ENCODE peak calls at places on chromosomes 5 and 9, in five cellular contexts. V is neuronal stem cell, Y is H9, P is mesenchymal stem cell, S is H1. B is an unnamed sample.

GRCh38 chr5:35811108-35811741 is 45.5 kb upstream of the IL7R start:
- DNase-seq in V (no peak), Y (no peak), P (peak; percentile 54), S (no peak), B (peak; percentile 50)

GRCh38 chr5:109479260-109479860 is 69.6 kb upstream of the PJA2 start:
- DNase-seq in V (no peak), Y (no peak), P (peak; percentile 30), S (no peak), B (no peak)

GRCh38 chr5:146753618-146754123 is 124.9 kb downstream of the PPP2R2B start:
- DNase-seq in V (no peak), Y (no peak), P (no peak), S (no peak), B (no peak)

GRCh38 chr5:134125195-134126015 is 10.9 kb downstream of the TCF7 start:
- DNase-seq in V (no peak), Y (no peak), P (no peak), S (no peak), B (no peak)

GRCh38 chr5:178291969-178292825 is 59.6 kb upstream of the PHYKPL start:
- DNase-seq in V (no peak), Y (no peak), P (no peak), S (no peak), B (no peak)

GRCh38 chr5:158847772-158848171 is 251.9 kb downstream of the EBF1 start:
- DNase-seq in V (no peak), Y (no peak), P (no peak), S (no peak), B (no peak)

GRCh38 chr9:119365291-119366027 is 3.8 kb downstream of the BRINP1 start:
- DNase-seq in V (peak; percentile 78), Y (peak; percentile 87), P (peak; percentile 32), S (peak; percentile 79), B (peak; percentile 34)

GRCh38 chr9:109534151-109534550 is 36.0 kb upstream of the PTPN3 start:
- DNase-seq in V (no peak), Y (no peak), P (no peak), S (no peak), B (no peak)

GRCh38 chr9:83219924-83220438 is 157.0 kb upstream of the RASEF start:
- DNase-seq in V (no peak), Y (no peak), P (no peak), S (no peak), B (no peak)

GRCh38 chr5:68467208-68467607 is 251.7 kb downstream of the PIK3R1 start:
- DNase-seq in V (no peak), Y (no peak), P (no peak), S (no peak), B (no peak)

GRCh38 chr9:135221951-135222631 is 134.6 kb downstream of the OLFM1 start:
- DNase-seq in V (no peak), Y (peak; percentile 72), P (no peak), S (no peak), B (no peak)
- H3K27me3 ChIP-seq in V (peaks cover 2% of the 10 kb centered on the region), Y (no peaks in the 10 kb centered on the region), P (no peaks in the 10 kb centered on the region), S (no peaks in the 10 kb centered on the region), B (no peaks in the 10 kb centered on the region)

DNA sequence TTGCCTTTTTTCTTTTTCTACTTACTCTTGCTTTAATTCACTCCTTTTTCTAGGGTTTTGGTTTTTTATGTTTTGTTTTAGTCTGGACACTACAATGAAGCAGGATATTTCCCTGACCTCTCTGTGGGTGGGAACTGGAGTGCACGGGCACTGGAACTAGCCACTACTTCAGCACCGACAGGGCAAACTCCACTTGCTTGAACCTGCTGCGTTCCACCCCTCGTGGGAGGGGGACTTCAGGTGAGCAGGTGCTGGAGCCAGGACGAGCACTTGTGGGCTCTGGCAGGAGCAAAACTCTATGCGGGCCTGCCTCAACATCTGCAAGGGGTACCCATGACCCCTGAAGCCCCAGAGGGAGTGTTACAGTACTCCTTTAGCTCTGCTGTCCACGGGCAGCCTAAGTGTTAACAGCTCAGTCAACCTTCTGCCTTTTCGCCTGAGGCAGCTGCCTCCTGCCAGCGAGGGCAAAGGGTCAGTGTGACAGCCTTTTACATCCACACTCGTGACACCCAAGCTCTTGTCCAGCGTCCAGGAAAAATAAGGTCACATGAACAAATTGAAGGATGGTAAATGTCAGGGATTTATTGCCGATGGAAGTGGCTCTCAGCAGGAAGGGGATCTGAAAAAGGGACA is 144.1 kb upstream of the NFIL3 start:
- DNase-seq in V (no peak), Y (no peak), P (no peak), S (no peak), B (no peak)
- H2BK12ac ChIP-seq in V (no peak overlapping the region), Y (no peak overlapping the region), P (no peak overlapping the region), S (no peak overlapping the region), B (no peak overlapping the region)

GRCh38 chr5:73729329-73729728 is 103.3 kb downstream of the ARHGEF28 start:
- DNase-seq in V (no peak), Y (no peak), P (no peak), S (no peak), B (no peak)
- H3K27me3 ChIP-seq in V (no peaks in the 10 kb centered on the region), Y (no peaks in the 10 kb centered on the region), P (no peaks in the 10 kb centered on the region), S (no peaks in the 10 kb centered on the region), B (no peaks in the 10 kb centered on the region)

DNA sequence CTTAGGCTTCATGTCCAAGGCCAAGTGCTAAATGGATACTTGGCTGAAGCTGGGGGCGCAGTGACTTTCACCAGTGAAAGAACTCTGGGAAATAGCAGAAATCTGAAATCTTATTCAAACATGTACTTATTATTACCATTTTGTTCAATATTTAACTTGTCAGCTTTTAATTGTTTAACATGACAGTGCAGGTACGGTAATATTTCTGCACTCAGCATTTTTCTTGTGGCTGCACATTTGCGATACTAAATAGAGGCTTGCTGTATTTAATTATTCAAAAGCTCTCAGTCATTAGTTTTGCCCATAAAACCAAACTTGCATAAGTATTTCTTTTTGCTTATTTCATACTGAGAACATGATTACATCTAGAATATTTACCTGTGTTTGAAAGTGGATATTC is 31.7 kb downstream of the GALNT12 start:
- DNase-seq in V (no peak), Y (no peak), P (no peak), S (no peak), B (no peak)
- H2BK12ac ChIP-seq in V (no peak overlapping the region), Y (no peak overlapping the region), P (no peak overlapping the region), S (no peak overlapping the region), B (no peak overlapping the region)

DNA sequence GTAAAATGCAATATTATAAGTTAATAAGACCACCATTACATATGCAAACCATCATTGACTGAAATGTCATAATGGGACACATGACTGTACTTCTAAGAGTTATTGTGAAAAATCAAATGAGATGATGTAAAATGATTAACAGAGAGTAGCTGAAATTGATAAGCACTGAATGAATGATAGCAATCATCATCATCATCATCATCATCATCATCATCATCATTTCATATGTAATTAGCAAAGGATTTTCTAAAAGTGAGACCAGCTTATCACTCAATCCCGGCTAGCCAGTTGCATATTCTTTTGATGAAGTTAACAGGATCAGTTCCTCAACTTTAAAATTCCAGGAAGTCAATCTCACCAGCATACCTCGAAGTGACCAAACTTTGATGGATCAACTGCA is 650.3 kb upstream of the KLF4 start:
- DNase-seq in V (no peak), Y (no peak), P (no peak), S (no peak), B (no peak)
- H3K27me3 ChIP-seq in V (no peaks in the 10 kb centered on the region), Y (no peaks in the 10 kb centered on the region), P (no peaks in the 10 kb centered on the region), S (no peaks in the 10 kb centered on the region), B (no peaks in the 10 kb centered on the region)

B was measured in trophoblast cell.